ENCODE peak calls at places on chromosome 12, in six cellular contexts. One of them, this sample, is unnamed.

GRCh38 chr12:120497524-120498150 is 1.7 kb downstream of the DYNLL1 start:
- DNase-seq in K562: no peak
- DNase-seq in A549: no peak
- DNase-seq in HepG2: no peak
- DNase-seq in endothelial cell of umbilical vein: no peak
- DNase-seq in GM12878: no peak
- DNase-seq in this sample: no peak

GRCh38 chr12:102955926-102956737 is 1.3 kb upstream of the ASCL1 start:
- DNase-seq in K562: no peak
- DNase-seq in A549: no peak
- DNase-seq in HepG2: no peak
- DNase-seq in endothelial cell of umbilical vein: no peak
- DNase-seq in GM12878: no peak
- DNase-seq in this sample: no peak

GRCh38 chr12:97075583-97076268 is 168.7 kb downstream of the NEDD1 start:
- DNase-seq in K562: no peak
- DNase-seq in A549: no peak
- DNase-seq in HepG2: no peak
- DNase-seq in endothelial cell of umbilical vein: peak; percentile 81
- DNase-seq in GM12878: no peak
- DNase-seq in this sample: no peak

GRCh38 chr12:94458882-94459772 is 540 bp downstream of the CEP83 start:
- DNase-seq in K562: peak; percentile 9
- DNase-seq in A549: peak; percentile 13
- DNase-seq in HepG2: peak; percentile 17
- DNase-seq in endothelial cell of umbilical vein: no peak
- DNase-seq in GM12878: no peak
- DNase-seq in this sample: peak; percentile 65

GRCh38 chr12:93784339-93785086 is 107.3 kb downstream of the CRADD start:
- DNase-seq in K562: peak; percentile 81
- DNase-seq in A549: no peak
- DNase-seq in HepG2: peak; percentile 25
- DNase-seq in endothelial cell of umbilical vein: peak; percentile 87
- DNase-seq in GM12878: no peak
- DNase-seq in this sample: no peak

GRCh38 chr12:39072658-39073057 is 167.3 kb upstream of the CPNE8 start:
- DNase-seq in K562: no peak
- DNase-seq in A549: no peak
- DNase-seq in HepG2: no peak
- DNase-seq in endothelial cell of umbilical vein: no peak
- DNase-seq in GM12878: no peak
- DNase-seq in this sample: no peak

GRCh38 chr12:49461221-49461620 is 77.6 kb upstream of the KCNH3 start:
- DNase-seq in K562: no peak
- DNase-seq in A549: no peak
- DNase-seq in HepG2: no peak
- DNase-seq in endothelial cell of umbilical vein: peak; percentile 51
- DNase-seq in GM12878: no peak
- DNase-seq in this sample: no peak

GRCh38 chr12:103930787-103931536 is 752 bp downstream of the HSP90B1 start:
- DNase-seq in K562: peak; percentile 50
- DNase-seq in A549: no peak
- DNase-seq in HepG2: peak; percentile 13
- DNase-seq in endothelial cell of umbilical vein: peak; percentile 40
- DNase-seq in GM12878: no peak
- DNase-seq in this sample: peak; percentile 67

GRCh38 chr12:92537235-92537960 is 165.4 kb upstream of the PLEKHG7 start:
- DNase-seq in K562: no peak
- DNase-seq in A549: no peak
- DNase-seq in HepG2: no peak
- DNase-seq in endothelial cell of umbilical vein: no peak
- DNase-seq in GM12878: no peak
- DNase-seq in this sample: no peak

GRCh38 chr12:76720068-76720467 is 43.8 kb upstream of the ZDHHC17 start:
- DNase-seq in K562: no peak
- DNase-seq in A549: no peak
- DNase-seq in HepG2: no peak
- DNase-seq in endothelial cell of umbilical vein: no peak
- DNase-seq in GM12878: no peak
- DNase-seq in this sample: no peak

GRCh38 chr12:11228268-11228879 is 41.1 kb downstream of the PRB3 start:
- DNase-seq in K562: peak; percentile 50
- DNase-seq in A549: peak; percentile 20
- DNase-seq in HepG2: peak; percentile 56
- DNase-seq in endothelial cell of umbilical vein: peak; percentile 73
- DNase-seq in GM12878: peak; percentile 16
- DNase-seq in this sample: peak; percentile 57

GRCh38 chr12:90899456-90900182 is 55.4 kb downstream of the CCER1 start:
- DNase-seq in K562: no peak
- DNase-seq in A549: no peak
- DNase-seq in HepG2: no peak
- DNase-seq in endothelial cell of umbilical vein: no peak
- DNase-seq in GM12878: no peak
- DNase-seq in this sample: no peak

GRCh38 chr12:40693503-40693863 is 1.2 kb downstream of the CNTN1 start:
- DNase-seq in K562: no peak
- DNase-seq in A549: peak; percentile 77
- DNase-seq in HepG2: no peak
- DNase-seq in endothelial cell of umbilical vein: no peak
- DNase-seq in GM12878: no peak
- DNase-seq in this sample: no peak

GRCh38 chr12:9258676-9259075 is 50.5 kb upstream of the PZP start:
- DNase-seq in K562: no peak
- DNase-seq in A549: no peak
- DNase-seq in HepG2: no peak
- DNase-seq in endothelial cell of umbilical vein: no peak
- DNase-seq in GM12878: no peak
- DNase-seq in this sample: no peak

GRCh38 chr12:4026476-4026875 is 153.3 kb upstream of the PARP11 start:
- DNase-seq in K562: no peak
- DNase-seq in A549: no peak
- DNase-seq in HepG2: no peak
- DNase-seq in endothelial cell of umbilical vein: no peak
- DNase-seq in GM12878: no peak
- DNase-seq in this sample: no peak

GRCh38 chr12:78970041-78970440 is 105.5 kb downstream of the SYT1 start:
- DNase-seq in K562: no peak
- DNase-seq in A549: no peak
- DNase-seq in HepG2: no peak
- DNase-seq in endothelial cell of umbilical vein: no peak
- DNase-seq in GM12878: no peak
- DNase-seq in this sample: no peak

GRCh38 chr12:127929172-127929571 is 337.8 kb upstream of the TMEM132C start:
- DNase-seq in K562: no peak
- DNase-seq in A549: no peak
- DNase-seq in HepG2: no peak
- DNase-seq in endothelial cell of umbilical vein: no peak
- DNase-seq in GM12878: no peak
- DNase-seq in this sample: no peak

GRCh38 chr12:127923501-127923900 is 343.5 kb upstream of the TMEM132C start:
- DNase-seq in K562: no peak
- DNase-seq in A549: no peak
- DNase-seq in HepG2: no peak
- DNase-seq in endothelial cell of umbilical vein: no peak
- DNase-seq in GM12878: no peak
- DNase-seq in this sample: no peak

GRCh38 chr12:127928178-127928577 is 338.8 kb upstream of the TMEM132C start:
- DNase-seq in K562: no peak
- DNase-seq in A549: no peak
- DNase-seq in HepG2: no peak
- DNase-seq in endothelial cell of umbilical vein: no peak
- DNase-seq in GM12878: no peak
- DNase-seq in this sample: no peak

GRCh38 chr12:127928615-127929014 is 338.4 kb upstream of the TMEM132C start:
- DNase-seq in K562: no peak
- DNase-seq in A549: no peak
- DNase-seq in HepG2: no peak
- DNase-seq in endothelial cell of umbilical vein: no peak
- DNase-seq in GM12878: no peak
- DNase-seq in this sample: no peak

DNA sequence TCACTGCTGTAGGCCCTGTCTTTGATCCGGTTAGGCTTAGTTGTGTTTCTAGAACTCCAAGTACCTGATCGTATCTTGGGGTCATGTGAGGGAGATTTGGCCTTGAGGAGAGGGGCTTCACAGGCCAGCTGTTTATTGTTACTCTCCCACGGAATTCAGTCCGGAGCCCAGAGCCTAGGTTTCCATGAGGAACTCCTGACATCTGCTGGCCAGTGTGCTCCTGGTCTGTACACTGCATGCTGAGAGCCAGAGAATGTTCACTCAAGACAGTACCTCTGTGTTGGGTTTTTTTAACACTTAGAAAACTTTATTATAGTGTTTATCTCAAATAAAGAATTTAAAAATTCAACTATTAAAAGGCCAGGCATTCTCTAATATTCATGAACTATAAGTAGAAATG is 341.0 kb upstream of the TMEM132C start:
- DNase-seq in K562: no peak
- DNase-seq in A549: no peak
- DNase-seq in HepG2: no peak
- DNase-seq in endothelial cell of umbilical vein: no peak
- DNase-seq in GM12878: no peak
- DNase-seq in this sample: no peak
- TF ChIP-seq MYC in K562: no peak
- TF ChIP-seq MYC in A549: no peak
- TF ChIP-seq MYC in HepG2: no peak
- TF ChIP-seq MYC in endothelial cell of umbilical vein: no peak
- TF ChIP-seq MYC in GM12878: no peak
- TF ChIP-seq MYC in this sample: no peak

DNA sequence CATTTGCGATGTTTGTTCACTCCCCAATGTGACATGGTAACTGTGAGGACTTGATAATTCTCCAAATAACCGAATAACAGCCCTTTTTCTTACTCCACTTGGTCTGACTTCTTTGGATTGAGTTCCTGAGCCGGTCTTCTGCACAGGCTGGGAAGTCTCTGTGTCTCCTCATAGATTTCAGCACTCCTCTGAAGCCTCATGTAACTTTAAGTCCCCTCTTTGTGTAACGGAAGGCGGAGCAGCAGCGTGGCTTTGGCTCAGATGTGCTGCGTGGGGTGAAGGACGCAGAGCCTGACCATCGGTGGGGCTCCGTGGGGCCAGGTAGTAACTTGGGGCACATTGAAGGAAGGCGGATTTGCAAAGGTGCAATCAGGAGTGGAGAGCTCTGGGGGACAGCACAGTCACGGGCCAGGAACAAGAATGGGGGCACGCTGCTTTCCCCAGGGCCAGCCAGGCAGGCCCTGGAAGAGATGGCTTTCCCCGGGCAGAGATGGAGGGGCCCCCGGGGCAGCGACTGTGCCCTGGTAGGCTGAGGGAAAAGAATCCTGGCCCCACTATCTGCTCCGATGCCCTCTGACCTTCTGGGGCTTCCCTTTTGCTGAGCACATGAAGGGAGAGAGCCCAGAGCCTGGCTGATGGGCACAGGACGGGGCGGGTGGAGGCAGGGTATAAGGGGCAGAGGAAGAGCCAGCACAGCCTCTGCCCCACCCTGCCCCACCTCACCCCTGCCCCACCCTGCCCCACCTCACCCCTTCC is 56.8 kb downstream of the ADGRD1 start:
- DNase-seq in K562: no peak
- DNase-seq in A549: no peak
- DNase-seq in HepG2: no peak
- DNase-seq in endothelial cell of umbilical vein: no peak
- DNase-seq in GM12878: no peak
- DNase-seq in this sample: no peak
- TF ChIP-seq MYC in K562: no peak
- TF ChIP-seq MYC in A549: no peak
- TF ChIP-seq MYC in HepG2: no peak
- TF ChIP-seq MYC in endothelial cell of umbilical vein: no peak
- TF ChIP-seq MYC in GM12878: no peak
- TF ChIP-seq MYC in this sample: no peak

GRCh38 chr12:29960113-29960512 is 176.4 kb upstream of the TMTC1 start:
- DNase-seq in K562: no peak
- DNase-seq in A549: no peak
- DNase-seq in HepG2: no peak
- DNase-seq in endothelial cell of umbilical vein: no peak
- DNase-seq in GM12878: no peak
- DNase-seq in this sample: no peak
- TF ChIP-seq MYC in K562: no peak
- TF ChIP-seq MYC in A549: no peak
- TF ChIP-seq MYC in HepG2: no peak
- TF ChIP-seq MYC in endothelial cell of umbilical vein: no peak
- TF ChIP-seq MYC in GM12878: no peak
- TF ChIP-seq MYC in this sample: no peak

GRCh38 chr12:64757778-64758177 is 1.4 kb downstream of the GNS start:
- DNase-seq in K562: no peak
- DNase-seq in A549: no peak
- DNase-seq in HepG2: no peak
- DNase-seq in endothelial cell of umbilical vein: no peak
- DNase-seq in GM12878: no peak
- DNase-seq in this sample: peak; percentile 28

GRCh38 chr12:64753427-64753826 is 5.8 kb downstream of the GNS start:
- DNase-seq in K562: no peak
- DNase-seq in A549: no peak
- DNase-seq in HepG2: no peak
- DNase-seq in endothelial cell of umbilical vein: no peak
- DNase-seq in GM12878: no peak
- DNase-seq in this sample: no peak

GRCh38 chr12:64749466-64750202 is 9.6 kb downstream of the GNS start:
- DNase-seq in K562: no peak
- DNase-seq in A549: no peak
- DNase-seq in HepG2: no peak
- DNase-seq in endothelial cell of umbilical vein: no peak
- DNase-seq in GM12878: no peak
- DNase-seq in this sample: peak; percentile 92

GRCh38 chr12:64756371-64756770 is 2.8 kb downstream of the GNS start:
- DNase-seq in K562: no peak
- DNase-seq in A549: no peak
- DNase-seq in HepG2: no peak
- DNase-seq in endothelial cell of umbilical vein: no peak
- DNase-seq in GM12878: no peak
- DNase-seq in this sample: no peak

DNA sequence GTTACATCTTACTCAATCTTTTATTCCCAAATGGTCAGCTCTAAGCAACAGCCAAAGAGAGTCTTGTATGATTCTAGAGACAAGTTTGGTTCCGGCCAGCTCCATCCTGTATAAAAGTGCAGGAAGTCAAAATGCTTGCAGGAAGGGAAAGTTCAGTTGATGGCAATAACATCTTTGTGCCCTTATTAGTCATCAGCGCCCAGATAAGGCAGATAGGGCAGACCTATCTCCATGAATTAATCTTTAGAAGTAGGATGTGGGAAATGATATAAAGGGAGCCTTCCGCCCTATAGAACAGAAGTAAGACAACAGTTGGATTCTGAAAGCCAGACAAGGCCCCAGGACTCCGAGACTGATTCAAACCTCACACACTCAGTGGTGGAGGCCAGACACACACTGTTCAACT is 6.4 kb downstream of the GNS start:
- DNase-seq in K562: no peak
- DNase-seq in A549: no peak
- DNase-seq in HepG2: no peak
- DNase-seq in endothelial cell of umbilical vein: peak; percentile 84
- DNase-seq in GM12878: no peak
- DNase-seq in this sample: no peak
- TF ChIP-seq MYC in K562: no peak
- TF ChIP-seq MYC in A549: no peak
- TF ChIP-seq MYC in HepG2: no peak
- TF ChIP-seq MYC in endothelial cell of umbilical vein: no peak
- TF ChIP-seq MYC in GM12878: no peak
- TF ChIP-seq MYC in this sample: no peak